ENCODE peak calls at places on chromosomes 11 and 22, in five cellular contexts. L is lung, G is A549, V is GM12878, B is heart right ventricle. T is an unnamed sample.
A peak's percentile ranks its signal among the peaks of the same experiment; 100 is the strongest.

GRCh38 chr11:36753960-36754359 is 155.9 kb upstream of the RAG2 start:
- DNase-seq in L (no peak), G (no peak), V (no peak), B (no peak), T (no peak)

GRCh38 chr11:61532136-61533038 is 23.8 kb downstream of the LRRC10B start:
- DNase-seq in L (peak; percentile 40), G (peak; percentile 49), V (no peak), B (no peak), T (no peak)

GRCh38 chr11:129291556-129291955 is 84.1 kb upstream of the BARX2 start:
- DNase-seq in L (no peak), G (no peak), V (no peak), B (no peak), T (no peak)

GRCh38 chr22:37427128-37427710 is at the start of gene ELFN2:
- DNase-seq in L (no peak), G (no peak), V (no peak), B (no peak), T (no peak)

GRCh38 chr22:29055192-29055830 is 6.3 kb downstream of the C22orf31 start:
- DNase-seq in L (no peak), G (no peak), V (no peak), B (no peak), T (no peak)

GRCh38 chr11:66443602-66444001 is 5.0 kb upstream of the MRPL11 start:
- DNase-seq in L (no peak), G (peak; percentile 59), V (no peak), B (no peak), T (no peak)

GRCh38 chr22:32538516-32538915 is 63.9 kb downstream of the FBXO7 start:
- DNase-seq in L (no peak), G (no peak), V (no peak), B (no peak), T (no peak)

GRCh38 chr11:66106786-66107599 is 36.9 kb downstream of the PACS1 start:
- DNase-seq in L (no peak), G (peak; percentile 23), V (no peak), B (no peak), T (no peak)

GRCh38 chr11:122981388-122982264 is at the start of gene BSX:
- DNase-seq in L (peak; percentile 45), G (peak; percentile 21), V (no peak), B (peak; percentile 42), T (no peak)

GRCh38 chr22:27616033-27616432 is 185.5 kb downstream of the MN1 start:
- DNase-seq in L (no peak), G (no peak), V (no peak), B (no peak), T (no peak)

GRCh38 chr22:43226368-43226979 is 39.5 kb upstream of the TTLL12 start:
- DNase-seq in L (no peak), G (no peak), V (no peak), B (no peak), T (no peak)

GRCh38 chr22:49753276-49753884 is 74.3 kb downstream of the BRD1 start:
- DNase-seq in L (no peak), G (no peak), V (no peak), B (no peak), T (no peak)

GRCh38 chr11:45922425-45923082 is at the start of gene LARGE2:
- DNase-seq in L (peak; percentile 66), G (no peak), V (no peak), B (no peak), T (no peak)

GRCh38 chr11:63875506-63875905 is 36.6 kb downstream of the MARK2 start:
- DNase-seq in L (no peak), G (no peak), V (no peak), B (no peak), T (no peak)

GRCh38 chr11:96008161-96008560 is 84.3 kb upstream of the MTMR2 start:
- DNase-seq in L (no peak), G (no peak), V (no peak), B (no peak), T (no peak)

GRCh38 chr22:50340157-50340879 is 2.8 kb upstream of the PPP6R2 start:
- DNase-seq in L (no peak), G (peak; percentile 58), V (no peak), B (no peak), T (no peak)

GRCh38 chr22:20380486-20380885 is 13.5 kb upstream of the ZNF74 start:
- DNase-seq in L (no peak), G (no peak), V (no peak), B (no peak), T (no peak)

GRCh38 chr22:39176673-39177455 is 24.4 kb upstream of the CBX7 start:
- DNase-seq in L (no peak), G (no peak), V (no peak), B (no peak), T (no peak)

GRCh38 chr22:39176067-39176621 is 23.7 kb upstream of the CBX7 start:
- DNase-seq in L (no peak), G (peak; percentile 57), V (no peak), B (peak; percentile 73), T (no peak)

GRCh38 chr22:39174498-39175120 is 22.1 kb upstream of the CBX7 start:
- DNase-seq in L (peak; percentile 63), G (peak; percentile 86), V (no peak), B (peak; percentile 87), T (no peak)

GRCh38 chr22:39173787-39174497 is 21.5 kb upstream of the CBX7 start:
- DNase-seq in L (no peak), G (no peak), V (no peak), B (no peak), T (no peak)

DNA sequence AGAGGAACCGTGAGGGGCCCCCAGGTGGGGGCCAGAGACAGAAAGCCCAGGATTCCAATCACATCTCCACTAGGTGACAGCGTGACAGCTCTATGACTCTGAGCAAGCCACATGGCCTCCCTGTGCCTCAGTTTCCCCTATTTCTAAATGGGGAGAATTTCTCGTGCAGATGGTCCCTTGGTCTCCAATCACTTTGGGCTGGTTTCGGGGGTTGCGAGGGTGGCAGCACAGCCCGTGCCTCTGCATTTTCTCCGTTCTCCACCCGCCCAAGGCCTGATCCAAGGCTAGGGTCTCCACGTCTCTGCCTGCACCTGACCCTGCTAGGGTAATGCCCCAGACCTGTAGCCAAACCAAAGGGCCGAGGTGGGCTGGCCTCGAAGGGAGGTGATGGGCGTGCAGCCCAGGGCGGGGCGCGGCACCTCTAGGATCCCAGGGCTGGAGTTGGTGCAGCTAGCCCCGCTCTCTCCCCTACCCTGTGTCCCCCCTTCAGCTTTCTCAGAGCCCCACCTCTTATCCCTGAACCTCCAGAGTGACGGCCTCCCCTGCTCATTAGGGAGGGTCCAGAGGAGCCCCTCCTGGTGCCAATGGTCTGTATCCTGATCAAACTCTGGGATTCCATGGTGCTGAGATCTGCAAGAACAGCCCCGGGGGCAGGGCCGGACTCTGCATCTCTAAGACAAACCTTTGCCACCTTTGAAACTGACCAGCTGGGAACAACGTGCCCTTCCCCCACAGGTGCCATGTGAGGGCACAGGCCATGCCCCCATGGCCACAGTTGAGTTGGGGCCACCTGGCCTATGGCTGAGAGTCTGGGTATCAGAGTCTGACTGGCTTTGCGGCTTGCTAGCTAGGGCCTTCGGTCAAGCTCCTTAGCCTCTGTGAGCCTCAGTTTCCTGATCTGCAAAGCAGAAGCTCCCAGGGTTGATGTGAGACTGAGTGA is 22.9 kb upstream of the CBX7 start:
- DNase-seq in L (no peak), G (peak; percentile 44), V (no peak), B (no peak), T (no peak)
- TF ChIP-seq CTCF in L (no peak), G (no peak), V (no peak), B (no peak), T (no peak)

GRCh38 chr11:47378011-47378835 is at the start of gene SPI1:
- DNase-seq in L (peak; percentile 78), G (no peak), V (peak; percentile 41), B (peak; percentile 56), T (peak; percentile 62)

GRCh38 chr11:47377571-47378010 is 756 bp downstream of the SPI1 start:
- DNase-seq in L (no peak), G (no peak), V (no peak), B (no peak), T (no peak)

GRCh38 chr11:47375546-47376085 is 2.7 kb downstream of the SPI1 start:
- DNase-seq in L (no peak), G (no peak), V (no peak), B (no peak), T (no peak)

GRCh38 chr11:47376183-47376542 is 2.2 kb downstream of the SPI1 start:
- DNase-seq in L (no peak), G (no peak), V (no peak), B (no peak), T (no peak)

DNA sequence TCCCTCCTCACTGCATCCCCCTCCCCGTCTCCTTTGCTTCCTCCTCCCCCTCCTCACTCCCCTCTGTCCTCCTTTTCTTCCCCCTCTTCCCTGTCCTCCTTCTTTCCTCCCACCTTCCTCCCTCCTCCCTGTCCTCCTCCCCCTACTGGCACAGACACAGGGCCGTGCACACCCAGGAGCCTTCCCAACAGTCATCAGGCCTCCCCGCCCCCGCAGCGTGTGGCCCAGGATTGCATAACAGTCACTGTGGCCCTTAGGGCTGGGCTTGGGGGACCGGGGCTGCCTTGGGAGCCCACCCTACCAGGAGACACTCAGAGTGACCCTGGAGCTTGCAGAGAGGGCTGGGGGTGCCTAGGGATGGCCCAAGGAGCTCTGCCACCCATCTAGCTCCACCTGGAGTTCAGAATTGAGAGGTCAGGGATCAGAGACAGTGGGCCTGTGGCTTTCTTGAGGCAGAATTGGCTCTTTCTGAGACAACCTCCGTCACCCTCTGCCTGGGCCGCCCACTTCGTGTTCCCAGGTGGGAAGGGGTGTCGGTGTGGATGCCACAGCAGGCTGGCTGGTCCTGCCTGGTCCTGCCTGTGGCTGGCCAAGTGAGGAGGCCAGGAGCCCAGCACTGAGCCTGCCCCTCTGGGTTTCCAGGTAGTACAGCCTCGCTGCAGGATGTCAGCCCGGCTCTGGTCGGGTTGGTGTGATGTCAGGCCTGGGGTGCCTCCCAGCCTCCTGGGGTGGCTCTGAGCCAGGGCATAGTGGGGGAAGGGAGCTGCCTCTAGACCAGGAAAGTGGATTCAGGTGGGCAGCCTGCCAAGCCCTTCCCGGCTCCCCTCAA is 1.6 kb downstream of the SPI1 start:
- DNase-seq in L (peak; percentile 63), G (no peak), V (no peak), B (no peak), T (no peak)
- H3K4me3 ChIP-seq in L (no peak overlapping the region), G (no peak overlapping the region), V (peak overlapping the region; percentile 80), B (peak overlapping the region; percentile 43), T (peak overlapping the region; percentile 82)

GRCh38 chr11:11864332-11864731 is 22.6 kb downstream of the USP47 start:
- DNase-seq in L (no peak), G (no peak), V (no peak), B (no peak), T (no peak)
- TF ChIP-seq CTCF in L (no peak), G (no peak), V (no peak), B (no peak), T (no peak)

DNA sequence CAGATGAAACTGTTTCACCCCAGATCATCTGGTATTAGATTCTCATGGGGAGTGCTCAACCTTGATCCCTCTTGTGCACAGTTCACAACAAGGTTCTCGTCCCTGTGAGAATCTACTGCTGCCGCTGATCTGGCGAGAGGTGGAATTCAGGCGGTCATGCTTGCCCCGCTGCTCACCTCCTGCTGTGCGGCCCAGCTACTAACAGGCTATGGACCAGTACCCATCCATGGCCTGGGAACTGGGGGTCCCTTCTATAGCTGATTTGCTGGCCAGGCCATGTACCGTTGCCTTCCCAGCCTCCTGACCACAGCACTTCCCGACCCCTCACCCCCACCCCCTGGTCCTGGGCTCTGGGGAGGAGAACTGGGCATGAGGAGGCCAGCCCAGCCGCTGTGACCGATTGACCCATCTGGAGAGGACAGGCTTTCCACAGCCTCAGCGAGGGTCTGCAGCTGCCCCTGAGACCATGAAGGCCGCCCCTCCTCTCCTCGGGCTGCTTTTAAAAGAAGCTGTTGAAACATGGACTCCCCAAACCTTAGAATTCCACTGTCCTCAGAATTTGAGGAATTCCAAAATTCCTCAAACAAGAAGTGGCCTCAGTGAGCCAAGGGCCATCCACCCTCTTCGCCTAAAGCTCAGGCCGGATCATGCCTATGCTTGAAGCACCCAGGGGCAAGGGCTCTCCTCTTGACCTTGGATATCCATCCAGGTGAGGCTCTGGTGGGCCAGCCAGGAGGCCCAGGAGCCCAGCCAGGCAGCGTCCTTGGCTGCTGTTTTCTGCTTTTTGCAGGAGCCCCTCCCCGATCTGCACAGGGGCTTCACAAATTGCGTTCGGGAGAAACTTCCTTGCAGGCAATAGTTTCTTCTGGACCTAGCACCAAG is 2.4 kb downstream of the PHLDA2 start:
- DNase-seq in L (no peak), G (no peak), V (no peak), B (no peak), T (no peak)
- H3K4me3 ChIP-seq in L (no peak overlapping the region), G (no peak overlapping the region), V (no peak overlapping the region), B (no peak overlapping the region), T (no peak overlapping the region)

T was measured in GM12864.